ENCODE peak calls at places on chromosome 19, in five cellular contexts. D is nephron progenitor cell, P is mucosa of descending colon, R is fibroblast of pulmonary artery, C is fibroblast of mammary gland. G is an unnamed sample.

GRCh38 chr19:9857920-9858746 is 23.0 kb downstream of the PIN1 start:
- DNase-seq in D (no peak), P (no peak), R (no peak), C (no peak), G (no peak)

GRCh38 chr19:51511353-51511752 is 9.8 kb upstream of the SIGLEC12 start:
- DNase-seq in D (no peak), P (no peak), R (no peak), C (peak; percentile 15), G (no peak)

GRCh38 chr19:574658-575526 is 2.5 kb downstream of the BSG start:
- DNase-seq in D (peak; percentile 37), P (peak; percentile 56), R (peak; percentile 51), C (peak; percentile 72), G (peak; percentile 18)

GRCh38 chr19:50804420-50805272 is 14.4 kb downstream of the ACP4 start:
- DNase-seq in D (peak; percentile 99), P (peak; percentile 99), R (peak; percentile 99), C (peak; percentile 98), G (peak; percentile 97)

GRCh38 chr19:48745208-48745995 is 1.3 kb downstream of the IZUMO1 start:
- DNase-seq in D (peak; percentile 56), P (no peak), R (peak; percentile 72), C (peak; percentile 64), G (no peak)

GRCh38 chr19:41245779-41246297 is 18.3 kb upstream of the HNRNPUL1 start:
- DNase-seq in D (no peak), P (no peak), R (no peak), C (no peak), G (no peak)

GRCh38 chr19:40717880-40718773 is 1.2 kb downstream of the ITPKC start:
- DNase-seq in D (no peak), P (peak; percentile 76), R (peak; percentile 23), C (peak; percentile 59), G (no peak)

GRCh38 chr19:1123381-1123780 is 19.6 kb downstream of the GPX4 start:
- DNase-seq in D (no peak), P (peak; percentile 57), R (no peak), C (no peak), G (no peak)

GRCh38 chr19:29840066-29840950 is 28.5 kb downstream of the CCNE1 start:
- DNase-seq in D (no peak), P (no peak), R (no peak), C (no peak), G (no peak)

GRCh38 chr19:9251236-9251635 is 506 bp downstream of the OR7E24 start:
- DNase-seq in D (no peak), P (no peak), R (no peak), C (no peak), G (no peak)

GRCh38 chr19:35556025-35556590 is 7.3 kb downstream of the ATP4A start:
- DNase-seq in D (no peak), P (no peak), R (no peak), C (no peak), G (no peak)

GRCh38 chr19:35559281-35559659 is 4.2 kb downstream of the ATP4A start:
- DNase-seq in D (no peak), P (no peak), R (no peak), C (no peak), G (no peak)

GRCh38 chr19:35556846-35557538 is 6.5 kb downstream of the ATP4A start:
- DNase-seq in D (no peak), P (no peak), R (no peak), C (no peak), G (no peak)

GRCh38 chr19:35558400-35559280 is 4.8 kb downstream of the ATP4A start:
- DNase-seq in D (no peak), P (no peak), R (no peak), C (no peak), G (no peak)

GRCh38 chr19:35557539-35558399 is 5.7 kb downstream of the ATP4A start:
- DNase-seq in D (peak; percentile 98), P (no peak), R (peak; percentile 58), C (peak; percentile 41), G (peak; percentile 70)
- TF ChIP-seq CTCF in D (no peak), P (no peak), R (no peak), C (no peak), G (no peak)

GRCh38 chr19:11535792-11536595 is 2.7 kb upstream of the CNN1 start:
- DNase-seq in D (peak; percentile 96), P (peak; percentile 89), R (peak; percentile 90), C (peak; percentile 81), G (peak; percentile 94)
- TF ChIP-seq CTCF in D (peak; percentile 88), P (peak; percentile 82), R (peak; percentile 53), C (peak; percentile 55), G (peak; percentile 93)

GRCh38 chr19:5086725-5087439 is 118.0 kb downstream of the KDM4B start:
- DNase-seq in D (no peak), P (no peak), R (no peak), C (no peak), G (no peak)
- TF ChIP-seq CTCF in D (no peak), P (no peak), R (no peak), C (no peak), G (no peak)

GRCh38 chr19:34430738-34431625 is 2.8 kb downstream of the UBA2 start:
- DNase-seq in D (peak; percentile 20), P (no peak), R (peak; percentile 70), C (peak; percentile 72), G (no peak)
- TF ChIP-seq CTCF in D (peak; percentile 62), P (no peak), R (peak; percentile 90), C (peak; percentile 83), G (no peak)

GRCh38 chr19:17121736-17122293 is 46.2 kb downstream of the MYO9B start:
- DNase-seq in D (no peak), P (no peak), R (peak; percentile 66), C (peak; percentile 70), G (no peak)

GRCh38 chr19:17114414-17114831 is 38.8 kb downstream of the MYO9B start:
- DNase-seq in D (no peak), P (no peak), R (no peak), C (peak; percentile 30), G (no peak)

GRCh38 chr19:17117250-17117789 is 41.7 kb downstream of the MYO9B start:
- DNase-seq in D (no peak), P (no peak), R (no peak), C (no peak), G (no peak)

GRCh38 chr19:17123041-17123440 is 47.5 kb downstream of the MYO9B start:
- DNase-seq in D (no peak), P (no peak), R (no peak), C (no peak), G (no peak)

GRCh38 chr19:17118957-17119356 is 43.4 kb downstream of the MYO9B start:
- DNase-seq in D (no peak), P (no peak), R (no peak), C (no peak), G (no peak)
- TF ChIP-seq CTCF in D (no peak), P (no peak), R (no peak), C (no peak), G (no peak)

DNA sequence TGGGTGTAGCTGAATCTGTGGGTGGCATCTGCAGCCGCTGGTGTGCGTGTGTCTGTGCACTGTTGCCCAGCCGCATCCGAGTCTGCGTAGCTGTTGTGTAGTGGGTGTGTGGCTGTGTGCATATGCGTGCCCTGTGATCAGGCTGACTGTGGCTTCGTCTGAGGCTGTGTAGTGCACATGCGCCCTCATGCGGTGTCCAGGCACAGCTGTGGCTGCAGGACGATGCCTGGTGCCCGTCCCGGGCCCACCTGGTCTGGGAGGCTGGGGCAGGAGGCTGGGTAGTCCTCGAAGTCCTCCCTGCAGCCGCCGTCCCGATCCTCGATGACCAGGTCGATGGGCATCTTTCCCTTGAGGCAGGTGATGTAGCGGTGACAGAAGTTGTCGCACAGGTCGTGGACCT is 4.9 kb downstream of the MEIS3 start:
- DNase-seq in D (peak; percentile 46), P (no peak), R (no peak), C (no peak), G (no peak)
- TF ChIP-seq CTCF in D (no peak), P (no peak), R (no peak), C (no peak), G (no peak)

DNA sequence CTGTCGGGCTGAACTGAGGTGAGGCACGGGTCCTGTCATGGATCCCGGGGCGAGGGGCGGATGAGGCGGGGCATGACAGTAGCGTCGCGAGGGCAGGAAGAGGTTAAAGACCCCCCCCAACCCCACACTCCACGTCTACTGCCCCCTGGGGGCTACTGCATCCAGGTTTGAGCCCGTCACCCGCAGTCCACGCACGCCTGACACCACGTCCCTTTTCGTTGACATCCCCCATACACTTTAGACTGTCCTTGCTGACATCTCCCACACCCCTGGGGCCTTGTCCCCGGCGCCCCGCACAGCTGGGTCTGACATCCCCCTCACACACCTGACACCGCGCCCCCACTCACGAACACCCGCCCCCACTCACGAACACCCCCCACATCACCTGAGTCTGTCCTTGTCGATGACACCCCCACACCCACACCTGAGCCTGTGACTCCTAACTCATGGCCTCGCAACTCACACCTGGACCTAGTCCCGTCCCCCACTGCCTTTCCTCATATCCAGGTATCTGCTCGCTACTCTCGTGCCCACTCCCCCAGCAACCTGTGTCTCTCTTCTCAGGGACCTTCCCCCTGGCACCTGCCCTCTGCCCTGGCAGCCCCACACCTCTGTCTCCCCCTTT is 416 bp downstream of the SLC25A42 start:
- DNase-seq in D (no peak), P (no peak), R (no peak), C (peak; percentile 14), G (no peak)
- TF ChIP-seq CTCF in D (no peak), P (no peak), R (peak; percentile 28), C (no peak), G (no peak)